ENCODE peak calls at places on chromosomes 6 and 20, in nine cellular contexts. W, N, O, H, J, A, Y, T and C are unnamed samples.
A peak's percentile ranks its signal among the peaks of the same experiment; 100 is the strongest.

GRCh38 chr20:61436674-61437279 is 184.7 kb downstream of the CDH4 start:
- DNase-seq in Y (peak; percentile 62), J (no peak), W (peak; percentile 8), H (no peak), O (no peak), N (no peak), A (peak; percentile 68), T (peak; percentile 73), C (peak; percentile 69)

GRCh38 chr6:56359201-56359899 is 112.0 kb upstream of the COL21A1 start:
- DNase-seq in T (peak; percentile 72), J (peak; percentile 30), H (peak; percentile 60), N (peak; percentile 80), A (peak; percentile 83), O (peak; percentile 46), Y (peak; percentile 84), W (peak; percentile 72), C (peak; percentile 87)

GRCh38 chr6:165799736-165800135 is 136.7 kb upstream of the PDE10A start:
- DNase-seq in Y (no peak), N (no peak), O (no peak), J (no peak), A (peak; percentile 75), T (no peak), W (no peak), H (no peak), C (peak; percentile 47)

GRCh38 chr20:10338781-10339180 is 95.2 kb downstream of the MKKS start:
- DNase-seq in A (peak; percentile 60), J (no peak), H (no peak), Y (no peak), N (no peak), T (peak; percentile 59), W (no peak), O (no peak), C (no peak)

GRCh38 chr6:23505021-23505420 is 621.0 kb upstream of the NRSN1 start:
- DNase-seq in H (no peak), N (no peak), A (peak; percentile 52), T (peak; percentile 44), Y (no peak), O (no peak), J (no peak), W (no peak), C (peak; percentile 28)

GRCh38 chr6:28211840-28212509 is 13.1 kb upstream of the ZSCAN9 start:
- DNase-seq in T (no peak), H (no peak), A (no peak), O (no peak), N (no peak), W (no peak), Y (no peak), J (no peak), C (no peak)

GRCh38 chr6:712805-713204 is 19.9 kb upstream of the EXOC2 start:
- DNase-seq in A (no peak), W (no peak), O (no peak), H (no peak), J (no peak), T (no peak), Y (no peak), N (no peak), C (no peak)

GRCh38 chr6:122696853-122697252 is 82.7 kb upstream of the FABP7 start:
- DNase-seq in H (no peak), Y (no peak), O (no peak), J (no peak), W (no peak), N (no peak), T (no peak), A (peak; percentile 61), C (no peak)

GRCh38 chr6:132664309-132665034 is 5.5 kb upstream of the TAAR1 start:
- DNase-seq in W (no peak), T (no peak), O (no peak), A (no peak), J (no peak), N (no peak), Y (no peak), H (no peak), C (no peak)

GRCh38 chr6:108598316-108598863 is 37.7 kb downstream of the FOXO3 start:
- DNase-seq in Y (no peak), N (no peak), J (no peak), A (peak; percentile 92), T (peak; percentile 88), H (no peak), W (no peak), O (no peak), C (no peak)

GRCh38 chr6:154705471-154706113 is 27.6 kb upstream of the SCAF8 start:
- DNase-seq in O (no peak), J (no peak), Y (no peak), W (no peak), A (peak; percentile 20), T (no peak), N (no peak), H (no peak), C (peak; percentile 30)

GRCh38 chr6:90362273-90362672 is 65.6 kb upstream of the BACH2 start:
- DNase-seq in N (no peak), W (no peak), T (no peak), H (no peak), Y (no peak), A (peak; percentile 88), O (no peak), J (no peak), C (peak; percentile 74)